ENCODE peak calls at places on chromosomes 13 and 19, in six cellular contexts. K is stomach, L is prostate gland, G is left lung, S is adrenal gland, H is AG04450. W is an unnamed sample. For H3K27me3, the result is how much of the 10 kb centered on the place peaks cover.

GRCh38 chr13:63184693-63185092 is 1769.0 kb upstream of the PCDH20 start:
- DNase-seq in K (no peak), L (no peak), G (no peak), S (no peak), H (peak), W (no peak)

GRCh38 chr13:95800455-95800854 is 123.5 kb downstream of the DNAJC3 start:
- DNase-seq in K (no peak), L (no peak), G (no peak), S (no peak), H (no peak), W (no peak)

GRCh38 chr19:42126565-42126964 is 5.7 kb downstream of the POU2F2 start:
- DNase-seq in K (no peak), L (no peak), G (no peak), S (no peak), H (no peak), W (no peak)

GRCh38 chr13:107421028-107421427 is 794.3 kb downstream of the LIG4 start:
- DNase-seq in K (no peak), L (no peak), G (no peak), S (no peak), H (peak), W (no peak)

GRCh38 chr13:113209336-113209879 is at the start of gene CUL4A:
- DNase-seq in K (peak), L (peak), G (peak), S (peak), H (no peak), W (peak)

GRCh38 chr19:44749994-44750393 is 1.5 kb downstream of the BCL3 start:
- DNase-seq in K (no peak), L (no peak), G (no peak), S (no peak), H (no peak), W (no peak)

GRCh38 chr19:40239415-40240226 is 13.1 kb upstream of the CCNP start:
- DNase-seq in K (no peak), L (no peak), G (peak), S (no peak), H (no peak), W (no peak)

GRCh38 chr13:41495044-41495443 is 37.7 kb downstream of the RGCC start:
- DNase-seq in K (no peak), L (no peak), G (no peak), S (no peak), H (no peak), W (no peak)

GRCh38 chr13:97386832-97387486 is 47.0 kb upstream of the RAP2A start:
- DNase-seq in K (no peak), L (no peak), G (no peak), S (peak), H (no peak), W (peak)

GRCh38 chr19:21256722-21257121 is 72.5 kb downstream of the ZNF708 start:
- DNase-seq in K (no peak), L (no peak), G (no peak), S (peak), H (no peak), W (no peak)

GRCh38 chr13:60591348-60591747 is 194.3 kb downstream of the TDRD3 start:
- DNase-seq in K (no peak), L (no peak), G (no peak), S (no peak), H (no peak), W (peak)

GRCh38 chr19:1952635-1953034 is 11.7 kb downstream of the CSNK1G2 start:
- DNase-seq in K (no peak), L (no peak), G (peak), S (no peak), H (no peak), W (no peak)

GRCh38 chr19:10260141-10260584 is 8.1 kb downstream of the MRPL4 start:
- DNase-seq in K (peak), L (no peak), G (peak), S (no peak), H (no peak), W (no peak)

GRCh38 chr13:65368832-65369231 is 1861.3 kb downstream of the PCDH9 start:
- DNase-seq in K (no peak), L (no peak), G (no peak), S (no peak), H (no peak), W (no peak)

GRCh38 chr19:30202060-30202600 is 170.1 kb upstream of the ZNF536 start:
- DNase-seq in K (no peak), L (no peak), G (no peak), S (no peak), H (no peak), W (no peak)

GRCh38 chr13:65600702-65601101 is 1629.4 kb downstream of the PCDH9 start:
- DNase-seq in K (no peak), L (no peak), G (no peak), S (no peak), H (peak), W (no peak)

GRCh38 chr13:53368948-53369347 is 340.3 kb downstream of the OLFM4 start:
- DNase-seq in K (no peak), L (no peak), G (no peak), S (no peak), H (no peak), W (no peak)

GRCh38 chr19:51640371-51640770 is 6.3 kb downstream of the SIGLEC14 start:
- DNase-seq in K (no peak), L (no peak), G (no peak), S (no peak), H (no peak), W (no peak)
- H3K27me3 ChIP-seq in K (under half), L (under half), G (under half), S (under half), H (under half), W (under half)

DNA sequence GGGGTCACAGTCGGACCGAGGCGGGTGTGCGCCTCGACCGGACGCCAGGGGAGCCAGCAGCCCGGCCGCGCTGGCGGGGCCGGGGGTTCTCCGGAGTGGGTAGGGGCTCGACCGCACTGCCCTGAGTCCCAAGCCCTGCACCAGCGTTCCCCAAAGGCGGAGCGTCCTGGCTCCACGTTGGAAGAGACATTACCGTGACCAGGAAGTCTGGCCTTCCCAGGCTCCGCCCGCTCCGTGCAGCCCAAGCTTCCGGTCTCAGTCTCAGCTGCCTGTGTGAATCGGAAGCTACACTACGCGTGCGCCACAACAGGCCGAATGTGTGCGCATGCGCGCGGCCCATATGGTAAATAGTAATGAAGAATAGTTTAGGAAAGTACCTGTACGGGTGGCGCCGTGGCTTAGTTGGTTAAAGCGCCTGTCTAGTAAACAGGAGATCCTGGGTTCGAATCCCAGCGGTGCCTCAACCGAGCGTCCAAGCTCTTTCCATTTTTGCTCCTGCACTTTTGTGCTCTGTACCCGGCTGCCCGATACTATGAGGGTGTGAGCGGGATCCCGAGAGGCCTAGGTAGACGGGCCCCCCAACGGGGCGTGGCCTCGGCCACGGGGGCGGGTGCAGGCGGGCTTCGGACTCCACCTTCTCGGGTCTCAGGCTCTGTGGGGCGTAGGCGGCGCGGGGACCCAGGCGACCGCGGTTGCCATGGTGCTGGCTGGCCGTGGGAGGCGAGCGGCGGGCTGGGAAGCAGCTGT is 17.3 kb upstream of the LRP3 start:
- DNase-seq in K (peak), L (peak), G (peak), S (peak), H (peak), W (peak)
- TF ChIP-seq CTCF in K (no peak), L (peak), G (no peak), S (peak), H (peak), W (no peak)

GRCh38 chr13:77697208-77698103 is at the start of gene SLAIN1:
- DNase-seq in K (peak), L (peak), G (peak), S (peak), H (no peak), W (peak)

GRCh38 chr13:77698211-77699058 is 948 bp downstream of the SLAIN1 start:
- DNase-seq in K (peak), L (peak), G (peak), S (peak), H (no peak), W (peak)

GRCh38 chr13:77696863-77697207 is 652 bp upstream of the SLAIN1 start:
- DNase-seq in K (no peak), L (no peak), G (no peak), S (no peak), H (no peak), W (no peak)

GRCh38 chr13:77701305-77701704 is 3.8 kb downstream of the SLAIN1 start:
- DNase-seq in K (no peak), L (no peak), G (no peak), S (no peak), H (no peak), W (no peak)

DNA sequence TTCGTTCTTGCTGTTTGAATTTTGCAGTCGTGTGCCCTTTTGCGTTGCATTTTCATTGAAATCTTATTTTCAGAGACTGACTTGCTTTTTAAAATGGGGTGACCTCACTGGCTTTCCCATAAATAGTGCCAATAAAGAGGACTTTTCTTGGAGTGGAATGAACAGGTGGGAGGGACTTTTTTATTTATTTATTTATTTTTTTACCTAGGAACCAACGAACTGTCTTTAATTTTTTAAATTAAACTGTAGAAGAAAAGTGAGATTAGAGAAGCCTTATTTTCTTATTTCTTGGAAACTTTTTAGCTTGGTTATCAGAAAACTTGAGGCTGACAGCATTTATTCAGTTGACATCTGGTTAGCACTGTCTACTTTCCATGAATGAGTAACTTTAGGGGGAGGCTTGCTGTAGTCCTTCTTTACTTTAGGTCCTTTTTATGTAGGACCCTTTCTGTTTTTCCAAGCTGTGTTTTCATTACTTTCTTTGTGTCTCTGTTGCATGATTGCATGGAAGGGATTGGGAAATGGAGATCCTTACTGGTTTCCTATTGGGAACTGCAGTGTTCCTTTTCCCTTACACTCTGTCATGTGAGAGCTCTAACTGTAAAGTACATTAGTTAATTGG is 1.7 kb downstream of the SLAIN1 start:
- DNase-seq in K (no peak), L (no peak), G (no peak), S (no peak), H (no peak), W (no peak)
- H3K27me3 ChIP-seq in K (under half), L (under half), G (under half), S (under half), H (under half), W (under half)

GRCh38 chr13:50128406-50129048 is 113.3 kb downstream of the KCNRG start:
- DNase-seq in K (no peak), L (no peak), G (no peak), S (no peak), H (no peak), W (no peak)
- TF ChIP-seq CTCF in K (no peak), L (no peak), G (no peak), S (no peak), H (no peak), W (no peak)

W was measured in DND-41.